ENCODE peak calls at places on chromosomes 6 and 20, in six cellular contexts. E is breast epithelium, L is endothelial cell of umbilical vein, Y is HCT116, A is GM12878, I is transverse colon. R is an unnamed sample. For H3K9me3, the result is how much of the 10 kb centered on the place peaks cover.

GRCh38 chr6:44342052-44342451 is 398 bp upstream of the SPATS1 start:
- DNase-seq in I (no peak), Y (no peak), A (no peak), E (no peak), L (no peak), R (no peak)

GRCh38 chr6:80472276-80472675 is 365.8 kb downstream of the BCKDHB start:
- DNase-seq in E (no peak), Y (no peak), A (no peak), L (no peak), I (no peak), R (no peak)

GRCh38 chr20:24669701-24670100 is 200.3 kb downstream of the SYNDIG1 start:
- DNase-seq in L (no peak), Y (no peak), E (peak), A (no peak), I (no peak), R (no peak)

GRCh38 chr6:10042280-10042679 is 372.6 kb downstream of the TFAP2A start:
- DNase-seq in Y (no peak), A (no peak), I (no peak), L (no peak), E (no peak), R (no peak)

GRCh38 chr6:48377115-48377514 is 266.1 kb upstream of the PTCHD4 start:
- DNase-seq in L (no peak), A (no peak), E (no peak), Y (no peak), I (no peak), R (no peak)

GRCh38 chr20:45828589-45828988 is 1.5 kb upstream of the TNNC2 start:
- DNase-seq in I (no peak), Y (no peak), A (no peak), E (no peak), L (no peak), R (no peak)

GRCh38 chr6:163998496-163998895 is 584.0 kb downstream of the QKI start:
- DNase-seq in L (no peak), I (no peak), A (no peak), Y (no peak), E (no peak), R (no peak)

GRCh38 chr6:11040134-11040533 is 4.0 kb downstream of the ELOVL2 start:
- DNase-seq in I (no peak), L (no peak), E (no peak), Y (no peak), A (no peak), R (no peak)

GRCh38 chr6:74690365-74690764 is 515.5 kb downstream of the COL12A1 start:
- DNase-seq in I (no peak), L (no peak), A (no peak), Y (no peak), E (no peak), R (no peak)

GRCh38 chr6:143074101-143074500 is 13.4 kb downstream of the AIG1 start:
- DNase-seq in A (no peak), Y (no peak), I (no peak), L (no peak), E (no peak), R (no peak)

GRCh38 chr6:84623956-84624680 is 140.3 kb downstream of the TBX18 start:
- DNase-seq in Y (no peak), E (no peak), A (no peak), I (no peak), L (peak), R (no peak)

GRCh38 chr6:69974193-69974592 is 107.8 kb downstream of the COL19A1 start:
- DNase-seq in A (no peak), E (no peak), L (no peak), I (no peak), Y (no peak), R (no peak)

GRCh38 chr20:50366270-50367103 is 143.7 kb upstream of the PTPN1 start:
- DNase-seq in E (peak), Y (no peak), A (no peak), L (peak), I (peak), R (peak)

GRCh38 chr6:6897140-6897539 is 210.6 kb upstream of the RREB1 start:
- DNase-seq in I (no peak), A (no peak), E (no peak), Y (no peak), L (no peak), R (no peak)

GRCh38 chr20:38926934-38927616 is 858 bp downstream of the FAM83D start:
- DNase-seq in A (no peak), Y (no peak), E (no peak), L (peak), I (no peak), R (no peak)

GRCh38 chr6:42993445-42993844 is 9.1 kb downstream of the PPP2R5D start:
- DNase-seq in L (no peak), Y (no peak), A (no peak), E (no peak), I (no peak), R (no peak)

GRCh38 chr6:158649289-158650143 is at the start of gene SYTL3:
- DNase-seq in Y (no peak), A (peak), L (peak), E (no peak), I (peak), R (no peak)

GRCh38 chr20:17881741-17882064 is 86.9 kb downstream of the SNX5 start:
- DNase-seq in Y (no peak), L (no peak), E (no peak), I (no peak), A (no peak), R (no peak)

GRCh38 chr20:17882065-17882833 is 86.3 kb downstream of the SNX5 start:
- DNase-seq in I (no peak), E (no peak), L (no peak), A (no peak), Y (no peak), R (peak)

GRCh38 chr20:17884318-17885003 is 84.1 kb downstream of the SNX5 start:
- DNase-seq in L (no peak), I (no peak), A (no peak), E (no peak), Y (no peak), R (no peak)

GRCh38 chr20:17883592-17884317 is 84.8 kb downstream of the SNX5 start:
- DNase-seq in E (no peak), Y (no peak), A (no peak), I (no peak), L (no peak), R (no peak)

DNA sequence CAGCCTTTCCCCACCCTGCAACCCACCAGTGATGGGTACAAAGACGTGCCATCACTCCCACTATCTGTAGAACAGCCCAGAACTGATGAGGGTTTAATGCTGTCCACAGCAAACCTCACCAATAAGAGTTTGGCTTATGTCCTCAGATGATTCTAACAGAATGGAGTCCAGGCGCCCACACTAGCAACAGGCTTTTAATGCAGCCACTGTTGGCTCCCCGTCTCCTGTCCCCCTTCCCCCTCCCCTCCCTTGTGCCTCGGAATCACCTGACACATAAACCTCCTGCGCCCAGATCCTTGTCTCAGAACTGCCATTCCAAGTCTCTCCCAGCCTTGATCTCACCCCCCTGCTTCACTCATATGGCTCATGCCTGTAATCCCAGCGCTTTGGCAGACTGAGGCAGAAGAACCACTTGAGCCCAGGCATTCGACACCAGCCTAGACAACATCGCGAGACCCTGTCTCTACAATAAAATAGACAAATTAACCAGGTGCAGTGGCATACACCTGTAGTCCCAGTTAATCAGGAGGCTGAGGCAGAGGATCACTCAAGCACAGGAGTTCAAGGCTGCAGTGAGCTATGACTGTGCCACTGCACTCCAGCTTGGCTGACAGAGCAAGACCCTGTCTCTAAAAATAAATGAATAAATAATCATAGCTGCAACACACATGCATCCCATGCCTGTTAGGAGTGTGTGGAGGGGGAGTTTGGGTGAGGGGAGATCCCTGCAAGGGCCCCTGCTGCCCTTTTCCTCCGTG is 85.6 kb downstream of the SNX5 start:
- DNase-seq in L (no peak), E (no peak), I (no peak), A (no peak), Y (no peak), R (no peak)
- H3K27ac ChIP-seq in L (no peak), E (peak), I (no peak), A (no peak), Y (no peak), R (no peak)

GRCh38 chr6:31401403-31401802 is 2.0 kb upstream of the MICA start:
- DNase-seq in I (peak), L (peak), E (no peak), Y (peak), A (no peak), R (no peak)

GRCh38 chr6:31402324-31403282 is 792 bp upstream of the MICA start:
- DNase-seq in I (peak), A (no peak), L (no peak), E (no peak), Y (no peak), R (peak)

GRCh38 chr6:31397901-31398300 is 5.5 kb upstream of the MICA start:
- DNase-seq in Y (no peak), L (no peak), I (no peak), A (no peak), E (no peak), R (no peak)

GRCh38 chr6:31400467-31401289 is 2.7 kb upstream of the MICA start:
- DNase-seq in Y (peak), I (peak), L (peak), E (peak), A (no peak), R (peak)

GRCh38 chr6:31399589-31400466 is 3.6 kb upstream of the MICA start:
- DNase-seq in Y (peak), L (peak), I (peak), E (peak), A (no peak), R (peak)
- TF ChIP-seq POLR2AphosphoS5 in Y (peak), L (peak), I (peak), E (peak), A (no peak), R (peak)

GRCh38 chr6:144530118-144530517 is 245.0 kb downstream of the UTRN start:
- DNase-seq in E (no peak), I (no peak), Y (no peak), L (no peak), A (no peak), R (no peak)

GRCh38 chr6:144534123-144534676 is 249.1 kb downstream of the UTRN start:
- DNase-seq in E (no peak), I (no peak), L (no peak), Y (no peak), A (no peak), R (no peak)

DNA sequence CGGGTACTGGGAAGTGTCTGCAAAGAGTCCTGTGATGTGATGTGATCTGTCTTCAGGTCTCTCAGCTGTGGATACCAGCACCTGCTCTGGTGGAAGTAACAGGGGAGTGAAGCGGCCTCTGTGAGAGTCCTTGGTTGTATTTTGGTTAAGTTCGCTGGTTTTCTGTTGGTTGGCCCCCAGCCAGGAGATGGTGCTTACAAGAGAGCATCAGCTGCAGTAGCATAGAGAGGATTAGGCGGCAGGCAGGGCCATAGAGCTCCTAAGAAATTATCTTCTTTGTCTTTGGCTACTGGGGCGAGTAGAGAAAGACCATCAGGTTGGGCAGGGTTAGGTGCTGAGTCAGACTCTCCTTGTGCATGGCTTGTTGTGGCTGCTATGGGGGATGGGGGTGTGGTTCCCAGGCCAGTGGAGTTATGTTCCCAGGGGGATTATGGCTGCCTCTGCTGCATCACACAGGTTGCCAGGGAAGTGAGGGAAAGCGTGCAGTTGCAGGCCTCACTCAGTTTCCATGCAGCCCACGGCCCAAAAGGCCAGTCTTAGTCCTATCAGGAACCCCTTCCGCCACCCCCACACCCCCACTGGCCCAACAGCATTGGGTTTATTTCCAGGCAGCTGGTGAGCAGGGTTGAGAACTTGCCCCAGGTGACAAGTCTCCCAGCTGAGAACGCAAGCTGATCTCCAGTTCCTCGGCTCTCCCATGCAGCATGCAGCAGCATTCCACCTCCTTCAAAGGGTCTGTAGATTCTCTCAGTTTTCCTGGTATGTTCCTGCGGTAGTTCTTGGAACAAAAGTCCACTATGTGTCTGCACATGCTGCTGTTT is 243.7 kb downstream of the UTRN start:
- DNase-seq in A (no peak), L (no peak), I (no peak), E (no peak), Y (no peak), R (no peak)
- H3K9me3 ChIP-seq in A (under half), L (under half), I (under half), E (under half), Y (under half), R (under half)

GRCh38 chr20:10910535-10911239 is 236.9 kb upstream of the JAG1 start:
- DNase-seq in Y (no peak), I (no peak), E (no peak), L (peak), A (no peak), R (no peak)
- H3K27ac ChIP-seq in Y (no peak), I (no peak), E (no peak), L (peak), A (no peak), R (peak)